ENCODE peak calls at places on chromosomes 6 and 20, in five cellular contexts. One of them, this sample, is unnamed.

GRCh38 chr6:35955521-35955920 is 34.6 kb upstream of the SRPK1 start:
- DNase-seq in esophagus squamous epithelium: no peak
- DNase-seq in fibroblast of pulmonary artery: no peak
- DNase-seq in heart left ventricle: no peak
- DNase-seq in cardiac muscle cell: no peak
- DNase-seq in this sample: no peak

GRCh38 chr6:30122515-30122914 is 9.6 kb upstream of the TRIM31 start:
- DNase-seq in fibroblast of pulmonary artery: no peak
- DNase-seq in heart left ventricle: no peak
- DNase-seq in cardiac muscle cell: no peak
- DNase-seq in esophagus squamous epithelium: no peak
- DNase-seq in this sample: no peak

GRCh38 chr6:143807103-143807425 is 36.1 kb upstream of the LTV1 start:
- DNase-seq in esophagus squamous epithelium: no peak
- DNase-seq in cardiac muscle cell: no peak
- DNase-seq in fibroblast of pulmonary artery: no peak
- DNase-seq in heart left ventricle: no peak
- DNase-seq in this sample: no peak

GRCh38 chr20:49594143-49594928 is 26.4 kb upstream of the PTGIS start:
- DNase-seq in cardiac muscle cell: peak; percentile 51
- DNase-seq in esophagus squamous epithelium: no peak
- DNase-seq in heart left ventricle: peak; percentile 64
- DNase-seq in fibroblast of pulmonary artery: peak; percentile 66
- DNase-seq in this sample: no peak

GRCh38 chr6:158131926-158132325 is 36.1 kb downstream of the SERAC1 start:
- DNase-seq in esophagus squamous epithelium: no peak
- DNase-seq in cardiac muscle cell: peak; percentile 36
- DNase-seq in heart left ventricle: no peak
- DNase-seq in fibroblast of pulmonary artery: peak; percentile 54
- DNase-seq in this sample: no peak

GRCh38 chr6:27726620-27727023 is 185.6 kb downstream of the OR2B2 start:
- DNase-seq in esophagus squamous epithelium: no peak
- DNase-seq in cardiac muscle cell: no peak
- DNase-seq in heart left ventricle: no peak
- DNase-seq in fibroblast of pulmonary artery: no peak
- DNase-seq in this sample: peak; percentile 71

GRCh38 chr6:37007340-37008043 is 2.0 kb downstream of the FGD2 start:
- DNase-seq in esophagus squamous epithelium: no peak
- DNase-seq in heart left ventricle: no peak
- DNase-seq in fibroblast of pulmonary artery: no peak
- DNase-seq in cardiac muscle cell: no peak
- DNase-seq in this sample: no peak

GRCh38 chr20:25247100-25247665 is 702 bp upstream of the PYGB start:
- DNase-seq in esophagus squamous epithelium: no peak
- DNase-seq in heart left ventricle: peak; percentile 84
- DNase-seq in cardiac muscle cell: peak; percentile 85
- DNase-seq in fibroblast of pulmonary artery: peak; percentile 58
- DNase-seq in this sample: peak; percentile 60

GRCh38 chr6:107154131-107154906 is 39.0 kb upstream of the BEND3 start:
- DNase-seq in esophagus squamous epithelium: no peak
- DNase-seq in heart left ventricle: no peak
- DNase-seq in fibroblast of pulmonary artery: no peak
- DNase-seq in cardiac muscle cell: no peak
- DNase-seq in this sample: no peak

GRCh38 chr6:75115501-75115900 is 90.4 kb downstream of the COL12A1 start:
- DNase-seq in esophagus squamous epithelium: no peak
- DNase-seq in fibroblast of pulmonary artery: peak; percentile 13
- DNase-seq in heart left ventricle: no peak
- DNase-seq in cardiac muscle cell: no peak
- DNase-seq in this sample: no peak

GRCh38 chr6:71482742-71483141 is 194.1 kb downstream of the OGFRL1 start:
- DNase-seq in esophagus squamous epithelium: no peak
- DNase-seq in fibroblast of pulmonary artery: peak; percentile 58
- DNase-seq in cardiac muscle cell: no peak
- DNase-seq in heart left ventricle: no peak
- DNase-seq in this sample: no peak

GRCh38 chr6:13624871-13625288 is 9.7 kb downstream of the NOL7 start:
- DNase-seq in fibroblast of pulmonary artery: peak; percentile 65
- DNase-seq in heart left ventricle: no peak
- DNase-seq in cardiac muscle cell: peak; percentile 55
- DNase-seq in esophagus squamous epithelium: no peak
- DNase-seq in this sample: no peak
- TF ChIP-seq CTCF in fibroblast of pulmonary artery: peak; percentile 66
- TF ChIP-seq CTCF in heart left ventricle: peak; percentile 16
- TF ChIP-seq CTCF in cardiac muscle cell: peak; percentile 56
- TF ChIP-seq CTCF in esophagus squamous epithelium: peak; percentile 17
- TF ChIP-seq CTCF in this sample: peak; percentile 68

GRCh38 chr20:53157443-53158408 is 185.6 kb downstream of the TSHZ2 start:
- DNase-seq in fibroblast of pulmonary artery: peak; percentile 58
- DNase-seq in cardiac muscle cell: no peak
- DNase-seq in heart left ventricle: no peak
- DNase-seq in esophagus squamous epithelium: no peak
- DNase-seq in this sample: no peak
- TF ChIP-seq CTCF in fibroblast of pulmonary artery: peak; percentile 65
- TF ChIP-seq CTCF in cardiac muscle cell: peak; percentile 60
- TF ChIP-seq CTCF in heart left ventricle: peak; percentile 41
- TF ChIP-seq CTCF in esophagus squamous epithelium: peak; percentile 36
- TF ChIP-seq CTCF in this sample: peak; percentile 58

GRCh38 chr6:164106345-164106769 is 691.8 kb downstream of the QKI start:
- DNase-seq in esophagus squamous epithelium: no peak
- DNase-seq in heart left ventricle: peak; percentile 86
- DNase-seq in cardiac muscle cell: peak; percentile 50
- DNase-seq in fibroblast of pulmonary artery: peak; percentile 47
- DNase-seq in this sample: no peak
- TF ChIP-seq CTCF in esophagus squamous epithelium: no peak
- TF ChIP-seq CTCF in heart left ventricle: peak; percentile 60
- TF ChIP-seq CTCF in cardiac muscle cell: peak; percentile 73
- TF ChIP-seq CTCF in fibroblast of pulmonary artery: peak; percentile 57
- TF ChIP-seq CTCF in this sample: peak; percentile 2

DNA sequence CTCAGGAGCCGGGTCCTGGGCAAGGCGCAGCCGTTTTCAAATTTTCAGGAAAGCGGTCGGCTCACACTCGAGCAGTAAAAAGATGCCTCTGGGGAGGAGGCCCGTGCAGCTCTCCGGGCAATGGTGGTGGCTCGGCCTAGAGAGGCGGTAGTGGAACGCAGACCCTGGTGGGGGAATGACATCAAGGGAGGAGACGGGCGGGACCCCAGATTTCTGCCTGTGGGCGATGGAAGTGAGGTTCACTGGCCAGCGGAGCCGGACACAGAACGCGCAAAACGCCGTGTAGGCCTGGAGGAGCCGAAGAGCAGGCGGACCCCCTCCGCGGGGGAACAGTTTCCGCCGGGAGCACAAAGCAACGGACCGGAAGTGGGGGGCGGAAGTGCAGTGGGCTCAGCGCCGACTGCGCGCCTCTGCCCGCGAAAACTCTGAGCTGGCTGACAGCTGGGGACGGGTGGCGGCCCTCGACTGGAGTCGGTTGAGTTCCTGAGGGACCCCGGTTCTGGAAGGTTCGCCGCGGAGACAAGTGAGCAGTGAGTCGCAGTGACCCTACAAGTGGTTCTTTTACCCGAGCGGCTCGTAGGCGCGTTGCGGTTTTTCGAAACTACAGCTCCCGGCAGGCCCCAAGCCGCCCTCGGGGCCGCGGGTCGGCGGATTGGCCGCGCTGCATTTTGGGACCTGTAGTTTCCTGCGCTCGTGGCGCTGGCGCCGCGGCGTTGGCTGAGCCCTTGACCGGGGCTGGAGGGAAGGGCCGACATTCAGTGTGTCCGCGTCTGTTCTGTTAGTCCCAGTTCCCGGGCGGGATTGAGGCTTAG is at the start of gene RTEL1:
- DNase-seq in fibroblast of pulmonary artery: peak; percentile 95
- DNase-seq in heart left ventricle: peak; percentile 95
- DNase-seq in cardiac muscle cell: peak; percentile 95
- DNase-seq in esophagus squamous epithelium: peak; percentile 66
- DNase-seq in this sample: peak; percentile 74
- TF ChIP-seq CTCF in fibroblast of pulmonary artery: no peak
- TF ChIP-seq CTCF in heart left ventricle: no peak
- TF ChIP-seq CTCF in cardiac muscle cell: no peak
- TF ChIP-seq CTCF in esophagus squamous epithelium: peak; percentile 9
- TF ChIP-seq CTCF in this sample: peak; percentile 12